ENCODE peak calls at places on chromosome 2, in seven cellular contexts. One of them, this sample, is unnamed.

GRCh38 chr2:120759543-120760331 is 24.1 kb downstream of the GLI2 start:
- DNase-seq in stimulated activated CD4-positive, alpha-beta T cell treated with anti-CD3 and anti-CD28 coated beads, TNF-alpha, amount 100 ng/mL, for 4 hours: no peak
- DNase-seq in Caki2: no peak
- DNase-seq in aorta: peak
- DNase-seq in GM04503: no peak
- DNase-seq in NCI-H748 treated with DMSO at 0.1 percent for 48 hours: no peak
- DNase-seq in sciatic nerve: peak
- DNase-seq in this sample: no peak

GRCh38 chr2:10533811-10534321 is 85.7 kb upstream of the ODC1 start:
- DNase-seq in stimulated activated CD4-positive, alpha-beta T cell treated with anti-CD3 and anti-CD28 coated beads, TNF-alpha, amount 100 ng/mL, for 4 hours: no peak
- DNase-seq in Caki2: peak
- DNase-seq in aorta: no peak
- DNase-seq in GM04503: no peak
- DNase-seq in NCI-H748 treated with DMSO at 0.1 percent for 48 hours: no peak
- DNase-seq in sciatic nerve: peak
- DNase-seq in this sample: no peak

GRCh38 chr2:437772-438393 is 150.0 kb upstream of the ALKAL2 start:
- DNase-seq in stimulated activated CD4-positive, alpha-beta T cell treated with anti-CD3 and anti-CD28 coated beads, TNF-alpha, amount 100 ng/mL, for 4 hours: no peak
- DNase-seq in Caki2: no peak
- DNase-seq in aorta: no peak
- DNase-seq in GM04503: no peak
- DNase-seq in NCI-H748 treated with DMSO at 0.1 percent for 48 hours: peak
- DNase-seq in sciatic nerve: no peak
- DNase-seq in this sample: no peak

GRCh38 chr2:35495182-35495581 is 860.4 kb upstream of the CRIM1 start:
- DNase-seq in stimulated activated CD4-positive, alpha-beta T cell treated with anti-CD3 and anti-CD28 coated beads, TNF-alpha, amount 100 ng/mL, for 4 hours: no peak
- DNase-seq in Caki2: no peak
- DNase-seq in aorta: no peak
- DNase-seq in GM04503: no peak
- DNase-seq in NCI-H748 treated with DMSO at 0.1 percent for 48 hours: no peak
- DNase-seq in sciatic nerve: no peak
- DNase-seq in this sample: no peak

GRCh38 chr2:36356990-36357505 is 1.5 kb downstream of the CRIM1 start:
- DNase-seq in stimulated activated CD4-positive, alpha-beta T cell treated with anti-CD3 and anti-CD28 coated beads, TNF-alpha, amount 100 ng/mL, for 4 hours: no peak
- DNase-seq in Caki2: peak
- DNase-seq in aorta: no peak
- DNase-seq in GM04503: no peak
- DNase-seq in NCI-H748 treated with DMSO at 0.1 percent for 48 hours: no peak
- DNase-seq in sciatic nerve: no peak
- DNase-seq in this sample: no peak

GRCh38 chr2:141317986-141318385 is 812.8 kb downstream of the LRP1B start:
- DNase-seq in stimulated activated CD4-positive, alpha-beta T cell treated with anti-CD3 and anti-CD28 coated beads, TNF-alpha, amount 100 ng/mL, for 4 hours: no peak
- DNase-seq in Caki2: no peak
- DNase-seq in aorta: no peak
- DNase-seq in GM04503: no peak
- DNase-seq in NCI-H748 treated with DMSO at 0.1 percent for 48 hours: no peak
- DNase-seq in sciatic nerve: no peak
- DNase-seq in this sample: no peak

GRCh38 chr2:212841426-212841825 is 302.8 kb upstream of the ERBB4 start:
- DNase-seq in stimulated activated CD4-positive, alpha-beta T cell treated with anti-CD3 and anti-CD28 coated beads, TNF-alpha, amount 100 ng/mL, for 4 hours: no peak
- DNase-seq in Caki2: no peak
- DNase-seq in aorta: no peak
- DNase-seq in GM04503: no peak
- DNase-seq in NCI-H748 treated with DMSO at 0.1 percent for 48 hours: no peak
- DNase-seq in sciatic nerve: no peak
- DNase-seq in this sample: no peak

GRCh38 chr2:215356334-215356947 is 44.6 kb downstream of the ATIC start:
- DNase-seq in stimulated activated CD4-positive, alpha-beta T cell treated with anti-CD3 and anti-CD28 coated beads, TNF-alpha, amount 100 ng/mL, for 4 hours: no peak
- DNase-seq in Caki2: no peak
- DNase-seq in aorta: no peak
- DNase-seq in GM04503: no peak
- DNase-seq in NCI-H748 treated with DMSO at 0.1 percent for 48 hours: no peak
- DNase-seq in sciatic nerve: no peak
- DNase-seq in this sample: peak

GRCh38 chr2:68052717-68053422 is 9.9 kb downstream of the C1D start:
- DNase-seq in stimulated activated CD4-positive, alpha-beta T cell treated with anti-CD3 and anti-CD28 coated beads, TNF-alpha, amount 100 ng/mL, for 4 hours: no peak
- DNase-seq in Caki2: no peak
- DNase-seq in aorta: no peak
- DNase-seq in GM04503: no peak
- DNase-seq in NCI-H748 treated with DMSO at 0.1 percent for 48 hours: no peak
- DNase-seq in sciatic nerve: no peak
- DNase-seq in this sample: no peak

GRCh38 chr2:65432227-65433190 is at the start of gene SPRED2:
- DNase-seq in stimulated activated CD4-positive, alpha-beta T cell treated with anti-CD3 and anti-CD28 coated beads, TNF-alpha, amount 100 ng/mL, for 4 hours: peak
- DNase-seq in Caki2: peak
- DNase-seq in aorta: peak
- DNase-seq in GM04503: peak
- DNase-seq in NCI-H748 treated with DMSO at 0.1 percent for 48 hours: peak
- DNase-seq in sciatic nerve: peak
- DNase-seq in this sample: peak

GRCh38 chr2:196066794-196067382 is 1.7 kb downstream of the DNAH7 start:
- DNase-seq in stimulated activated CD4-positive, alpha-beta T cell treated with anti-CD3 and anti-CD28 coated beads, TNF-alpha, amount 100 ng/mL, for 4 hours: no peak
- DNase-seq in Caki2: peak
- DNase-seq in aorta: no peak
- DNase-seq in GM04503: no peak
- DNase-seq in NCI-H748 treated with DMSO at 0.1 percent for 48 hours: peak
- DNase-seq in sciatic nerve: no peak
- DNase-seq in this sample: no peak

GRCh38 chr2:205612661-205613060 is 69.6 kb upstream of the NRP2 start:
- DNase-seq in stimulated activated CD4-positive, alpha-beta T cell treated with anti-CD3 and anti-CD28 coated beads, TNF-alpha, amount 100 ng/mL, for 4 hours: peak
- DNase-seq in Caki2: no peak
- DNase-seq in aorta: no peak
- DNase-seq in GM04503: no peak
- DNase-seq in NCI-H748 treated with DMSO at 0.1 percent for 48 hours: no peak
- DNase-seq in sciatic nerve: no peak
- DNase-seq in this sample: no peak

GRCh38 chr2:127659408-127660290 is 13.7 kb downstream of the GPR17 start:
- DNase-seq in stimulated activated CD4-positive, alpha-beta T cell treated with anti-CD3 and anti-CD28 coated beads, TNF-alpha, amount 100 ng/mL, for 4 hours: no peak
- DNase-seq in Caki2: no peak
- DNase-seq in aorta: peak
- DNase-seq in GM04503: no peak
- DNase-seq in NCI-H748 treated with DMSO at 0.1 percent for 48 hours: no peak
- DNase-seq in sciatic nerve: no peak
- DNase-seq in this sample: no peak

GRCh38 chr2:232142049-232142448 is 180.5 kb downstream of the DIS3L2 start:
- DNase-seq in stimulated activated CD4-positive, alpha-beta T cell treated with anti-CD3 and anti-CD28 coated beads, TNF-alpha, amount 100 ng/mL, for 4 hours: no peak
- DNase-seq in Caki2: peak
- DNase-seq in aorta: no peak
- DNase-seq in GM04503: no peak
- DNase-seq in NCI-H748 treated with DMSO at 0.1 percent for 48 hours: no peak
- DNase-seq in sciatic nerve: no peak
- DNase-seq in this sample: no peak

GRCh38 chr2:216078776-216079175 is 2.8 kb downstream of the PECR start:
- DNase-seq in stimulated activated CD4-positive, alpha-beta T cell treated with anti-CD3 and anti-CD28 coated beads, TNF-alpha, amount 100 ng/mL, for 4 hours: no peak
- DNase-seq in Caki2: no peak
- DNase-seq in aorta: no peak
- DNase-seq in GM04503: no peak
- DNase-seq in NCI-H748 treated with DMSO at 0.1 percent for 48 hours: no peak
- DNase-seq in sciatic nerve: no peak
- DNase-seq in this sample: no peak

GRCh38 chr2:8477511-8478132 is 204.2 kb upstream of the ID2 start:
- DNase-seq in stimulated activated CD4-positive, alpha-beta T cell treated with anti-CD3 and anti-CD28 coated beads, TNF-alpha, amount 100 ng/mL, for 4 hours: no peak
- DNase-seq in Caki2: peak
- DNase-seq in aorta: no peak
- DNase-seq in GM04503: no peak
- DNase-seq in NCI-H748 treated with DMSO at 0.1 percent for 48 hours: no peak
- DNase-seq in sciatic nerve: no peak
- DNase-seq in this sample: no peak

GRCh38 chr2:64565949-64566705 is 42.0 kb downstream of the AFTPH start:
- DNase-seq in stimulated activated CD4-positive, alpha-beta T cell treated with anti-CD3 and anti-CD28 coated beads, TNF-alpha, amount 100 ng/mL, for 4 hours: no peak
- DNase-seq in Caki2: no peak
- DNase-seq in aorta: no peak
- DNase-seq in GM04503: no peak
- DNase-seq in NCI-H748 treated with DMSO at 0.1 percent for 48 hours: no peak
- DNase-seq in sciatic nerve: no peak
- DNase-seq in this sample: no peak

GRCh38 chr2:7692657-7693161 is 775.5 kb downstream of the RNF144A start:
- DNase-seq in stimulated activated CD4-positive, alpha-beta T cell treated with anti-CD3 and anti-CD28 coated beads, TNF-alpha, amount 100 ng/mL, for 4 hours: no peak
- DNase-seq in Caki2: peak
- DNase-seq in aorta: peak
- DNase-seq in GM04503: peak
- DNase-seq in NCI-H748 treated with DMSO at 0.1 percent for 48 hours: no peak
- DNase-seq in sciatic nerve: no peak
- DNase-seq in this sample: peak

GRCh38 chr2:134706587-134707329 is 12.0 kb downstream of the TMEM163 start:
- DNase-seq in stimulated activated CD4-positive, alpha-beta T cell treated with anti-CD3 and anti-CD28 coated beads, TNF-alpha, amount 100 ng/mL, for 4 hours: no peak
- DNase-seq in Caki2: no peak
- DNase-seq in aorta: no peak
- DNase-seq in GM04503: no peak
- DNase-seq in NCI-H748 treated with DMSO at 0.1 percent for 48 hours: no peak
- DNase-seq in sciatic nerve: no peak
- DNase-seq in this sample: no peak

GRCh38 chr2:65409045-65409444 is 23.4 kb downstream of the SPRED2 start:
- DNase-seq in stimulated activated CD4-positive, alpha-beta T cell treated with anti-CD3 and anti-CD28 coated beads, TNF-alpha, amount 100 ng/mL, for 4 hours: no peak
- DNase-seq in Caki2: no peak
- DNase-seq in aorta: no peak
- DNase-seq in GM04503: no peak
- DNase-seq in NCI-H748 treated with DMSO at 0.1 percent for 48 hours: no peak
- DNase-seq in sciatic nerve: no peak
- DNase-seq in this sample: no peak

GRCh38 chr2:100272848-100273329 is 49.4 kb downstream of the LONRF2 start:
- DNase-seq in stimulated activated CD4-positive, alpha-beta T cell treated with anti-CD3 and anti-CD28 coated beads, TNF-alpha, amount 100 ng/mL, for 4 hours: no peak
- DNase-seq in Caki2: no peak
- DNase-seq in aorta: no peak
- DNase-seq in GM04503: no peak
- DNase-seq in NCI-H748 treated with DMSO at 0.1 percent for 48 hours: no peak
- DNase-seq in sciatic nerve: no peak
- DNase-seq in this sample: no peak